ENCODE peak calls at places on chromosomes 11 and 22, in five cellular contexts. A is nephron progenitor cell, N is fibroblast of lung, F is WTC11, I is glutamatergic neuron. U is an unnamed sample.

GRCh38 chr22:30031328-30031727 is 48.9 kb upstream of the HORMAD2 start:
- DNase-seq in I (no peak), A (no peak), F (no peak), N (no peak), U (no peak)

GRCh38 chr11:119373917-119374631 is 7.4 kb downstream of the USP2 start:
- DNase-seq in A (peak), N (peak), I (peak), F (peak), U (peak)

GRCh38 chr11:92212530-92212929 is 12.1 kb upstream of the FAT3 start:
- DNase-seq in N (no peak), I (no peak), F (no peak), A (no peak), U (no peak)

GRCh38 chr22:17443413-17444203 is 74.3 kb downstream of the CECR2 start:
- DNase-seq in F (no peak), N (no peak), I (peak), A (no peak), U (no peak)

GRCh38 chr11:23406131-23406819 is 546.0 kb upstream of the CCDC179 start:
- DNase-seq in N (no peak), A (no peak), I (no peak), F (peak), U (no peak)

GRCh38 chr22:17779286-17780115 is 5.2 kb upstream of the BID start:
- DNase-seq in N (no peak), F (no peak), I (no peak), A (no peak), U (no peak)

GRCh38 chr11:84408946-84409411 is 1122.8 kb upstream of the CCDC90B start:
- DNase-seq in N (peak), F (no peak), I (no peak), A (no peak), U (no peak)

GRCh38 chr22:48846200-48846599 is 981.5 kb downstream of the BRD1 start:
- DNase-seq in A (no peak), I (no peak), F (no peak), N (no peak), U (no peak)

GRCh38 chr11:69211540-69212120 is 55.9 kb downstream of the SMIM38 start:
- DNase-seq in I (no peak), N (no peak), A (no peak), F (peak), U (no peak)

GRCh38 chr11:14698771-14699170 is 55.2 kb downstream of the PDE3B start:
- DNase-seq in N (no peak), F (no peak), I (no peak), A (no peak), U (no peak)

GRCh38 chr22:39383841-39384625 is 15.5 kb upstream of the TAB1 start:
- DNase-seq in I (no peak), N (peak), A (no peak), F (no peak), U (no peak)

GRCh38 chr11:57180141-57180561 is 1.6 kb upstream of the LRRC55 start:
- DNase-seq in I (peak), F (peak), A (peak), N (no peak), U (peak)

GRCh38 chr11:68990995-68991780 is 10.4 kb upstream of the MRGPRD start:
- DNase-seq in N (no peak), A (no peak), F (peak), I (no peak), U (no peak)

GRCh38 chr22:25710501-25710900 is 31.5 kb upstream of the MYO18B start:
- DNase-seq in I (no peak), A (no peak), N (no peak), F (no peak), U (no peak)

GRCh38 chr11:73325036-73325981 is 17.2 kb downstream of the ARHGEF17 start:
- DNase-seq in N (peak), A (no peak), I (peak), F (no peak), U (no peak)

GRCh38 chr22:39598017-39598965 is 27.7 kb downstream of the CACNA1I start:
- DNase-seq in N (no peak), A (peak), F (peak), I (peak), U (peak)

GRCh38 chr11:74756571-74756970 is 7.9 kb downstream of the RNF169 start:
- DNase-seq in I (no peak), N (no peak), A (no peak), F (no peak), U (no peak)

GRCh38 chr11:84249344-84250135 is 963.4 kb upstream of the CCDC90B start:
- DNase-seq in I (no peak), N (peak), A (no peak), F (no peak), U (no peak)

GRCh38 chr11:111963786-111964385 is 26.7 kb downstream of the DIXDC1 start:
- DNase-seq in N (peak), I (no peak), F (no peak), A (no peak), U (no peak)

GRCh38 chr22:19430890-19431541 is 517 bp downstream of the HIRA start:
- DNase-seq in F (peak), A (no peak), N (peak), I (peak), U (peak)

GRCh38 chr11:43905788-43906187 is 25.2 kb downstream of the ALKBH3 start:
- DNase-seq in F (no peak), A (no peak), I (no peak), N (peak), U (no peak)

GRCh38 chr11:74863410-74863809 is 85.5 kb downstream of the XRRA1 start:
- DNase-seq in N (no peak), F (no peak), A (no peak), I (no peak), U (no peak)

GRCh38 chr22:36772451-36772850 is 3.5 kb downstream of the IFT27 start:
- DNase-seq in F (no peak), A (no peak), N (peak), I (no peak), U (no peak)

GRCh38 chr22:34414467-34415440 is 494.5 kb upstream of the LARGE1 start:
- DNase-seq in A (peak), N (peak), F (peak), I (peak), U (peak)

GRCh38 chr11:72813740-72814138 is 472 bp upstream of the ATG16L2 start:
- DNase-seq in I (no peak), F (no peak), N (no peak), A (no peak), U (no peak)

GRCh38 chr11:16793009-16793408 is 54.6 kb downstream of the C11orf58 start:
- DNase-seq in N (no peak), A (no peak), F (no peak), I (no peak), U (no peak)

GRCh38 chr11:116136987-116137674 is 632.9 kb upstream of the CADM1 start:
- DNase-seq in A (no peak), N (no peak), F (no peak), I (no peak), U (no peak)

GRCh38 chr11:111001986-111002616 is 243.4 kb upstream of the POU2AF2 start:
- DNase-seq in A (no peak), F (no peak), N (peak), I (no peak), U (no peak)

GRCh38 chr11:32706985-32707736 is 87.3 kb downstream of the CCDC73 start:
- DNase-seq in N (peak), F (no peak), A (no peak), I (no peak), U (no peak)

GRCh38 chr11:130052556-130052955 is 17.1 kb upstream of the APLP2 start:
- DNase-seq in I (no peak), A (no peak), F (no peak), N (no peak), U (no peak)

GRCh38 chr22:21727159-21727558 is 8.4 kb downstream of the YPEL1 start:
- DNase-seq in I (no peak), F (no peak), N (no peak), A (no peak), U (no peak)

GRCh38 chr22:21727768-21728167 is 7.8 kb downstream of the YPEL1 start:
- DNase-seq in F (no peak), A (no peak), N (no peak), I (no peak), U (no peak)

GRCh38 chr22:21728270-21728669 is 7.3 kb downstream of the YPEL1 start:
- DNase-seq in I (no peak), F (no peak), A (no peak), N (no peak), U (no peak)

GRCh38 chr22:21725956-21726649 is 9.5 kb downstream of the YPEL1 start:
- DNase-seq in F (peak), I (no peak), A (no peak), N (no peak), U (no peak)

DNA sequence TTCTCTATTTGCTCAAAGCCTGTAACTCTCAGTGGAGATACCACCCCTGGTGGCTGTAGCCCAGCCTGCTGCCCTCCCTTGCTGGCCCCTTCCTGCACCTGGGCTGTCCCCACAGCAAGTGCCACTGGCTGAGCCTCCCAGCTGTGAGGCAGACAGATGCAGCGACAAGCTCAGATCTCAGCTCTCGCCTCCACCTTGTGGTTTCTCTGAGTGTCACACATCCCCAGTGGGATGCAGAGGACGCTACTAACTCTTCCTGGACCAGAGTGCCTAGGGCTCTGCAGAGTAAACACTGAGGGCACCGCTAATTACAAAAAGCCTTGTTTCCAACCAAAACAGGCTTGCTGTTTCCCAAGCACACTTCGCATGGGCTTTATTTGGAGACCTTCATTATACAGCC is 8.9 kb downstream of the YPEL1 start:
- DNase-seq in I (peak), N (no peak), A (peak), F (peak), U (peak)
- TF ChIP-seq CTCF in I (peak), N (no peak), A (peak), F (no peak), U (peak)

GRCh38 chr11:35799655-35800054 is 137.1 kb downstream of the TRIM44 start:
- DNase-seq in I (no peak), N (no peak), F (no peak), A (no peak), U (no peak)
- TF ChIP-seq CTCF in I (peak), N (peak), F (peak), A (no peak), U (peak)

DNA sequence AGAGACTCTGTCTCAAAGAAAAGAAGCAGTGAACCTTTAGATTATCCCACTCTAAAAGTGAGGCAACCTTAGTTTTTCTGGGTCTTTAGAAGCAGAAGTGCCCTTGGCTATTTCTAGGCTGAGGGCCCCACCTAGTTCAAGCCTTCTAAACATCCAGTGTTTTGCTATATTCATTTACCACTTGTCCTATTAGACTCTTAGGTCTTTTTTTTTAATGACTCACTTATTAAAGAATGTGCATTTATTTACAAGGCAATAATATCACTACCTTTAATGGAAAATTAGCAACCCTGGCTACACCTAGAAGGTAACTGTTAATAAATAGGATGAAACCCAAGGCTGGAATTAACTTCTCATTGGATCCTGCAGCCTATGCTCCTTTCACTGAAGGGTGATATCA is 16.7 kb upstream of the EHF start:
- DNase-seq in I (no peak), A (no peak), N (no peak), F (no peak), U (no peak)
- TF ChIP-seq CTCF in I (no peak), A (no peak), N (no peak), F (no peak), U (no peak)

DNA sequence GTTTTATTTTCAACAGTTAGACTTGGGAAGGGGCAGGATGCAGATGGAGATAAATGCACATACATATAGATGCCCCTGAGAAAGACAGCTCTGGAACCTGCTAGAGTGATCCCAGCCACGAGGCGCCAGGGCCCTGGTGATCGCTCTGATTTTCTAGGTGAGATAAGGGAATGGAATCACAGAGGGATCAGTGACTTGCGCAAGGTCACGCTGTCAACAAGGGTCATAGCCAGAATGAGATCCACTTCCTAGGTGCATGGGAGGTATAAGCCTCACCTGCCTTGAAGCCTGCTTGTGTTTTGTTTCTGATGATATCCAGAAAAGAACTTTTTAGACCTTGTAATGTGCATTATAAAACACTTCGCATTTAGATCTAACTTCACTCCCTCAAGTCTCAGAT is 47.5 kb downstream of the ZBTB16 start:
- DNase-seq in A (no peak), N (no peak), I (no peak), F (no peak), U (no peak)
- TF ChIP-seq CTCF in A (no peak), N (no peak), I (no peak), F (no peak), U (no peak)

GRCh38 chr22:41951898-41952474 is at the start of gene SMIM45:
- DNase-seq in I (peak), F (peak), N (no peak), A (no peak), U (peak)
- TF ChIP-seq CTCF in I (no peak), F (no peak), N (no peak), A (no peak), U (no peak)

GRCh38 chr11:60957188-60957587 is 5.2 kb upstream of the SLC15A3 start:
- DNase-seq in I (no peak), N (peak), A (no peak), F (no peak), U (no peak)

GRCh38 chr11:60953781-60954180 is 1.8 kb upstream of the SLC15A3 start:
- DNase-seq in F (no peak), I (no peak), N (peak), A (no peak), U (no peak)

GRCh38 chr11:60954421-60954820 is 2.4 kb upstream of the SLC15A3 start:
- DNase-seq in N (no peak), F (no peak), A (no peak), I (no peak), U (no peak)

GRCh38 chr11:60952742-60953170 is 780 bp upstream of the SLC15A3 start:
- DNase-seq in F (no peak), I (no peak), N (no peak), A (no peak), U (no peak)

DNA sequence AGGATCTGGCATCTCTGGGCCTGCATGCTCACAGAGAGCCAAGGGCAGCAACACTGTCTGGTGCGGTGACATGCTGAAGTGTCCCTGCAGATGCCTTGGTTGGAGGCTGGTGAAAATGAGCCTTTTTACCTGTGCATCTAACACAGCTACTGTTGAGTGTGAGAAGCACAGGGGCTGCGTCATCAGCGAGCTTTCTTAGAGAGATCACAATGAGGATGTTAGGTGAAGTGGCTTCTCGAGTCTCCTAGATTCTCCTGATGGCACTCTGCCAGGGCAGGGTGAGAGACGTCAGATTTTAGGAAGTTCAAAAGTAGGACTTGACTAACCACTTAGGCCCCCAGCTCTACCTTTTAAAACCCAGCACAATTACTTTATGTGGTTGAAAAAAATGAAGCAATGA is 3.6 kb upstream of the SLC15A3 start:
- DNase-seq in N (no peak), F (no peak), I (no peak), A (no peak), U (no peak)
- TF ChIP-seq CTCF in N (no peak), F (no peak), I (no peak), A (no peak), U (no peak)